ENCODE peak calls at places on chromosomes 12 and 14, in six cellular contexts. M is NCI-H524, C is NCI-H2081, Q is Kasumi-1, S is WTC11, I is psoas muscle. N is an unnamed sample.

GRCh38 chr12:6090786-6091185 is 33.7 kb downstream of the VWF start:
- DNase-seq in Q (no peak), S (no peak), M (no peak), C (no peak), I (no peak), N (peak)

GRCh38 chr12:121826318-121826954 is 22.6 kb downstream of the SETD1B start:
- DNase-seq in M (no peak), I (no peak), S (no peak), C (no peak), Q (no peak), N (no peak)

GRCh38 chr14:103724116-103724515 is 8.5 kb downstream of the ZFYVE21 start:
- DNase-seq in C (no peak), Q (no peak), M (no peak), S (no peak), I (peak), N (peak)

GRCh38 chr12:124549629-124550028 is 17.8 kb downstream of the NCOR2 start:
- DNase-seq in C (no peak), M (peak), I (no peak), S (no peak), Q (no peak), N (no peak)

GRCh38 chr12:3237154-3237520 is 160.0 kb downstream of the TSPAN9 start:
- DNase-seq in M (no peak), S (no peak), C (no peak), Q (no peak), I (no peak), N (no peak)

GRCh38 chr12:128644664-128645296 is 179.0 kb downstream of the SLC15A4 start:
- DNase-seq in Q (peak), C (no peak), S (peak), I (no peak), M (peak), N (no peak)

GRCh38 chr12:13339538-13339937 is 143.0 kb downstream of the EMP1 start:
- DNase-seq in C (no peak), I (no peak), M (no peak), Q (no peak), S (no peak), N (no peak)

GRCh38 chr12:12835378-12836145 is 22.4 kb downstream of the DDX47 start:
- DNase-seq in C (no peak), Q (no peak), M (no peak), S (no peak), I (no peak), N (no peak)

GRCh38 chr12:59940676-59941342 is 345.0 kb downstream of the SLC16A7 start:
- DNase-seq in Q (no peak), M (no peak), C (no peak), S (no peak), I (no peak), N (peak)

GRCh38 chr14:50400461-50400860 is 3.8 kb upstream of the CDKL1 start:
- DNase-seq in Q (no peak), C (no peak), I (no peak), M (no peak), S (no peak), N (no peak)

GRCh38 chr12:46384451-46385301 is 12.1 kb upstream of the SLC38A2 start:
- DNase-seq in M (no peak), C (no peak), Q (no peak), S (no peak), I (no peak), N (peak)

N was measured in fibroblast of lung.